ENCODE peak calls at places on chromosomes 2 and 18, in four cellular contexts. E, O, C and Y are unnamed samples.

GRCh38 chr2:222404126-222404891 is 20.0 kb upstream of the SGPP2 start:
- DNase-seq in C (no peak), O (no peak), E (no peak), Y (no peak)

GRCh38 chr2:73033142-73033765 is 38.3 kb downstream of the SFXN5 start:
- DNase-seq in E (no peak), O (no peak), C (no peak), Y (no peak)

GRCh38 chr18:25935356-25935755 is 155.1 kb downstream of the SS18 start:
- DNase-seq in C (no peak), E (no peak), O (no peak), Y (peak)

GRCh38 chr2:173002751-173003541 is 72.7 kb upstream of the MAP3K20 start:
- DNase-seq in C (no peak), O (no peak), E (no peak), Y (no peak)

GRCh38 chr18:78873916-78874505 is 105.6 kb upstream of the SALL3 start:
- DNase-seq in O (no peak), C (no peak), E (no peak), Y (no peak)

GRCh38 chr2:113962692-113963480 is 73.0 kb downstream of the ACTR3 start:
- DNase-seq in O (no peak), E (no peak), C (no peak), Y (peak)

GRCh38 chr18:59743561-59743960 is 46.3 kb upstream of the CCBE1 start:
- DNase-seq in O (no peak), C (no peak), E (no peak), Y (no peak)

GRCh38 chr2:149427371-149427770 is 97.0 kb downstream of the LYPD6 start:
- DNase-seq in C (no peak), E (no peak), O (no peak), Y (no peak)

GRCh38 chr2:156565066-156565710 is 129.0 kb downstream of the GPD2 start:
- DNase-seq in O (no peak), C (no peak), E (peak), Y (no peak)

GRCh38 chr2:161063946-161064306 is 96.3 kb upstream of the TANK start:
- DNase-seq in E (no peak), O (no peak), C (no peak), Y (no peak)

GRCh38 chr2:224217962-224218347 is 178.9 kb upstream of the SERPINE2 start:
- DNase-seq in C (no peak), E (no peak), O (no peak), Y (peak)

GRCh38 chr2:163703386-163703785 is 32.4 kb downstream of the FIGN start:
- DNase-seq in C (no peak), O (no peak), E (no peak), Y (no peak)

GRCh38 chr18:11927497-11927896 is 19.4 kb upstream of the MPPE1 start:
- DNase-seq in E (no peak), C (no peak), O (no peak), Y (no peak)

GRCh38 chr2:165636959-165637358 is 157.1 kb downstream of the GALNT3 start:
- DNase-seq in O (no peak), C (no peak), E (no peak), Y (peak)

GRCh38 chr2:230564805-230565779 is 147.6 kb upstream of the CAB39 start:
- DNase-seq in E (no peak), C (no peak), O (no peak), Y (no peak)

GRCh38 chr2:69011611-69012157 is 1.3 kb upstream of the ANTXR1 start:
- DNase-seq in O (no peak), C (no peak), E (peak), Y (no peak)
- TF ChIP-seq CTCF in O (peak), C (no peak), E (peak), Y (no peak)

GRCh38 chr2:116223912-116224311 is 1590.6 kb upstream of the DDX18 start:
- DNase-seq in E (no peak), O (no peak), C (no peak), Y (no peak)
- H2AFZ ChIP-seq in E (no peak), O (no peak), C (no peak), Y (no peak)

GRCh38 chr2:106113362-106113971 is 80.6 kb downstream of the UXS1 start:
- DNase-seq in O (no peak), C (no peak), E (no peak), Y (no peak)
- TF ChIP-seq EZH2 in O (no peak), C (no peak), E (no peak), Y (no peak)

DNA sequence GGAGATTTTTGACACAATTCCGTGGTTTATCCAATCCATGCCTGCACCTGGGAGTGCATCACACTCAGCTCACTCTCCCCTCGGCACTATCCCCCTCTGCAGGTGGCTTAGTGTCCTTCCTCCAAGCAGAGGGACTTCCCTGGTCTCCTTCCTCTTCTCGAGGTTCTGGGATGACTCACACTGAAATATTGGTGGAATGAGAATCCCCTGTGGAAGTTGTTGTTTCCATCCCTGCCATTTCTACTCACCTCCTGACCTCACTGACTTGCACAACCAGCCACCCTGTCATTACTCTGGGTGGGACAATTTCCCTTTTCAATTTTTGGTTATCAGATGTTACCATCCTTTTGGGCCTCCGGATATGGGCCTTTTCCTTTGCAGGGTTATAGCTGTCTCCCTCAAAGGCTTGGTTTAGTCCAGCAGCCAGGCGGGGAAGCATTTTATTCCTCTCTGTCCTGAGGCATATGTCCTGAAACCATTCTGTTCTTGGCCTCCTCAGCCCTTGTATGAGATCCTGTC is 59.9 kb downstream of the PTPRM start:
- DNase-seq in E (no peak), C (no peak), O (no peak), Y (peak)
- TF ChIP-seq CTCF in E (no peak), C (no peak), O (no peak), Y (peak)

GRCh38 chr2:98822301-98823164 is 91.6 kb upstream of the MGAT4A start:
- DNase-seq in E (peak), C (no peak), O (no peak), Y (no peak)

GRCh38 chr2:98825043-98825350 is 94.1 kb upstream of the MGAT4A start:
- DNase-seq in O (no peak), E (no peak), C (no peak), Y (no peak)

GRCh38 chr2:98821629-98822135 is 90.8 kb upstream of the MGAT4A start:
- DNase-seq in E (no peak), O (no peak), C (no peak), Y (no peak)

GRCh38 chr2:98824256-98825042 is 93.5 kb upstream of the MGAT4A start:
- DNase-seq in O (no peak), C (no peak), E (no peak), Y (no peak)

DNA sequence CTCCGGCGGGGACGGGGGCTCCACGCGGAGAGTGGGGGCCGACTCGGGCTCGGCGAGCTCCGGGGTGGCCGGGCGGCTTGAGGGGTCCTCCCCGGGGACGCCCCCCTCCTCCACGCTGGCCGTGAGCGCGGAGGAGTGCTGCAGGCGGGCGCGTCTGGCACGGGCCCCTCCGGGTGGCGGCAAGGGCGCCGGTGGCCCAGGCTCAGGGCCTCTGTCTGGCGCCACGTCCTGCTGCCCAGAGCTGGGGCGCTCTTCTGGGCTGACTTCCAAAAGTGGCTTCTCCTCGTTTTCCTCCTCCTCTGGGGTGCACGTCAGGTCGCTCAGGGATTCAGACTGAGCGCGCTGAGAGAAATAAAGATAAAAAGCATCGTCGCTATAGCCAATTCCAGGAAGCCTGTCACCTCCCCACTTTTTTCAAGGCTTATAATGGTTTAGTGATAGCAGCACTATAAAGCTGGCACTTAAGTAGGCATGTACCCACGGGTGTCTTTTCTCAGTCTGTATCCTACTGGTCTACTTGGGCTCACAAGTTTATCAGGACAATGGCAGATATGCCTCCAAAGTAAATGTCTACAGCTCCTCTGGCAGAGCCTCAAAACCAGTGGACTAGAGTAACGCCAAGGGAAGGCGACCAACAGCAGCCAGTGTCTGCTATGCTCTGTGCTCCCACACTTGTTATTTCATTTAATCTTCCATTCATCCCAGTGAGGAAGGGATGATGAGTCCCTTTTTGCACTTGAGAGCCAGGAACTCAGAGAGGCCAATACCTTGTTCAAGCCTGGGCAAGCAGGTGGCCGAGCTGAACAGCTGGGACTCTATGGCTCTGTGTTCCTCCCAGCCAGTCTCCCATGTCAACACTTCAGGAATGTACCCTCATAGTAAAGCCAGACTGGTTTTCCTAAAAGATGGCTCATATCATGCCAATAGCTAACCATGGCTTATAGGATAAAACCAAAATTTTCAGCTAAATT is 92.5 kb upstream of the MGAT4A start:
- DNase-seq in E (peak), O (no peak), C (no peak), Y (peak)
- H2AFZ ChIP-seq in E (peak), O (no peak), C (no peak), Y (peak)